ENCODE peak calls at places on chromosomes 5 and 9, in ten cellular contexts. I is heart left ventricle; Q is heart right ventricle; R is OCI-LY7; K is CD8-positive, alpha-beta memory T cell; X is tibial nerve; J is tibial artery; B is stomach; P is neural progenitor cell; E is WERI-Rb-1. U is an unnamed sample. For H3K36me3, the result is how much of the 10 kb centered on the place peaks cover.

GRCh38 chr5:135509995-135510394 is 25.8 kb downstream of the NEUROG1 start:
- DNase-seq in E (no peak), B (no peak), J (no peak), R (no peak), Q (no peak), K (no peak), P (no peak), I (no peak), X (no peak), U (no peak)

GRCh38 chr9:88197781-88198345 is 59.6 kb upstream of the SPATA31C2 start:
- DNase-seq in X (no peak), Q (no peak), J (no peak), K (no peak), R (no peak), I (no peak), E (no peak), B (no peak), P (no peak), U (peak)

GRCh38 chr9:127785933-127786772 is at the start of gene CDK9:
- DNase-seq in I (peak), P (peak), K (peak), J (peak), Q (peak), B (peak), R (peak), X (peak), E (peak), U (peak)

GRCh38 chr5:7850533-7851239 is at the start of gene CFAP90:
- DNase-seq in X (no peak), E (peak), I (peak), J (no peak), B (peak), P (peak), Q (peak), R (no peak), K (peak), U (peak)

GRCh38 chr9:14744768-14745167 is 22.2 kb upstream of the CER1 start:
- DNase-seq in Q (no peak), X (no peak), E (no peak), B (no peak), R (no peak), P (no peak), I (no peak), K (no peak), J (no peak), U (no peak)

GRCh38 chr5:53478411-53479044 is 1.9 kb upstream of the FST start:
- DNase-seq in E (peak), R (peak), P (peak), I (no peak), J (no peak), Q (peak), X (peak), B (peak), K (no peak), U (peak)

GRCh38 chr5:133527311-133527710 is 85.0 kb downstream of the FSTL4 start:
- DNase-seq in E (no peak), J (no peak), Q (no peak), I (no peak), K (no peak), B (no peak), R (no peak), X (no peak), P (no peak), U (peak)

GRCh38 chr5:93886917-93887361 is 145.5 kb upstream of the POU5F2 start:
- DNase-seq in X (no peak), E (no peak), K (no peak), Q (no peak), J (no peak), R (no peak), B (no peak), P (no peak), I (no peak), U (no peak)

GRCh38 chr5:171537463-171537862 is 118.0 kb downstream of the FGF18 start:
- DNase-seq in R (no peak), I (no peak), Q (no peak), J (no peak), B (no peak), E (no peak), K (no peak), P (no peak), X (no peak), U (peak)

GRCh38 chr5:88883059-88883565 is at the start of gene MEF2C:
- DNase-seq in B (peak), P (peak), E (peak), I (peak), X (peak), R (peak), K (no peak), J (peak), Q (peak), U (peak)

GRCh38 chr9:89428901-89429890 is 68.7 kb downstream of the SEMA4D start:
- DNase-seq in K (peak), P (peak), I (no peak), E (no peak), Q (no peak), X (no peak), B (no peak), J (no peak), R (peak), U (no peak)

GRCh38 chr5:58069016-58069705 is 390.7 kb downstream of the PLK2 start:
- DNase-seq in K (no peak), E (no peak), J (no peak), P (no peak), I (no peak), R (no peak), B (no peak), X (no peak), Q (no peak), U (no peak)

GRCh38 chr5:142832263-142832662 is 62.1 kb downstream of the ARHGAP26 start:
- DNase-seq in Q (no peak), X (no peak), P (no peak), J (no peak), K (no peak), E (no peak), B (no peak), I (no peak), R (no peak), U (no peak)

GRCh38 chr5:135890867-135891266 is 4.8 kb downstream of the IL9 start:
- DNase-seq in X (no peak), J (no peak), E (no peak), K (no peak), R (no peak), P (no peak), Q (no peak), I (no peak), B (no peak), U (no peak)

GRCh38 chr5:15664961-15665360 is 165.0 kb downstream of the FBXL7 start:
- DNase-seq in R (no peak), B (no peak), J (no peak), I (no peak), K (no peak), P (no peak), E (no peak), Q (no peak), X (no peak), U (peak)

GRCh38 chr9:90099262-90099982 is 494.6 kb downstream of the GADD45G start:
- DNase-seq in P (peak), X (no peak), B (no peak), Q (no peak), K (no peak), R (peak), E (peak), J (no peak), I (no peak), U (peak)

GRCh38 chr5:179300834-179301233 is 44.4 kb downstream of the ADAMTS2 start:
- DNase-seq in K (no peak), I (no peak), R (no peak), Q (peak), B (no peak), X (no peak), P (no peak), E (no peak), J (no peak), U (peak)

GRCh38 chr5:22505891-22506290 is 347.3 kb downstream of the CDH12 start:
- DNase-seq in J (no peak), R (no peak), K (no peak), B (no peak), P (no peak), I (no peak), E (no peak), Q (no peak), X (no peak), U (no peak)

GRCh38 chr5:5710471-5710870 is 288.0 kb downstream of the ICE1 start:
- DNase-seq in K (no peak), E (no peak), B (no peak), X (no peak), P (no peak), I (no peak), J (no peak), R (no peak), Q (no peak), U (no peak)

GRCh38 chr5:1412621-1413020 is 32.6 kb downstream of the SLC6A3 start:
- DNase-seq in J (peak), K (no peak), B (no peak), P (no peak), R (no peak), E (no peak), X (no peak), I (peak), Q (no peak), U (no peak)

GRCh38 chr9:29701536-29701935 is 2128.3 kb upstream of the C9orf72 start:
- DNase-seq in E (no peak), I (no peak), Q (no peak), J (no peak), B (no peak), R (no peak), X (no peak), K (no peak), P (no peak), U (no peak)

GRCh38 chr9:109205526-109205925 is 38.5 kb upstream of the FRRS1L start:
- DNase-seq in X (no peak), I (no peak), Q (no peak), P (no peak), E (no peak), B (no peak), J (no peak), K (no peak), R (no peak), U (no peak)

GRCh38 chr5:155631116-155631515 is 617.6 kb downstream of the KIF4B start:
- DNase-seq in X (peak), E (no peak), K (no peak), I (no peak), R (no peak), J (no peak), Q (no peak), B (no peak), P (no peak), U (peak)
- H3K27ac ChIP-seq in X (no peak), E (no peak), K (no peak), I (no peak), R (no peak), J (no peak), Q (no peak), B (no peak), P (no peak), U (no peak)

GRCh38 chr5:181280251-181280762 is 19.4 kb upstream of the TRIM52 start:
- DNase-seq in B (no peak), J (no peak), R (no peak), K (no peak), Q (no peak), E (no peak), X (no peak), I (no peak), P (no peak), U (no peak)
- H3K4me3 ChIP-seq in B (no peak), J (no peak), R (no peak), K (no peak), Q (no peak), E (no peak), X (no peak), I (no peak), P (peak), U (no peak)

DNA sequence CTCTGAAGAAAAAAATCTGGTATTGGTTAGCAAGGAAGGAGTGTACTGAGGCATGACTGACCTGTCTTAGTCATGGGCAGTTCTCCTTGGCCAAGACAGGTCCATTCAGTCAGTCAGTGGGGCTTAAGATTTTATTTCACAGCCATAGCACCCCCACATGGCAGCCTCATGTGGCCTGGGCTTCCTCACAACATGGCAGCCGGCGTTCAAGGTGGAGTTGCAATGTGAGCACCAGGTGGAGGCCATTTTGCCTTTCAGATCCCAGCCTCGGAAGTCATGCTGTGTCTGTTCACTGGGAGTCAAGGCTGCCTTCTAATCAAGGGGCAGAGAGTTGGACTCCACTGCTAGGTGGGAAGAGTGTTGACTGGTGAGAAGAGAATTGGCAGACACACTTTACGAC is 10.3 kb upstream of the CARD19 start:
- DNase-seq in E (no peak), P (peak), J (no peak), I (no peak), B (no peak), Q (no peak), X (no peak), K (no peak), R (no peak), U (no peak)
- H3K36me3 ChIP-seq in E (under half), P (under half), J (under half), I (under half), B (under half), Q (under half), X (under half), K (under half), R (half or more), U (under half)

GRCh38 chr9:24041294-24041693 is 215.3 kb upstream of the ELAVL2 start:
- DNase-seq in J (no peak), R (no peak), I (no peak), B (no peak), Q (no peak), X (no peak), P (peak), E (no peak), K (no peak), U (no peak)
- H3K27ac ChIP-seq in J (no peak), R (no peak), I (no peak), B (no peak), Q (no peak), X (no peak), P (no peak), E (no peak), K (no peak), U (no peak)

U was measured in GM23248.